ENCODE peak calls at places on chromosomes 11 and 22, in five cellular contexts. B is colonic mucosa, K is heart left ventricle, L is fibroblast of lung, C is cardiac fibroblast. P is an unnamed sample.

GRCh38 chr22:30347255-30347892 is 9.3 kb downstream of the SF3A1 start:
- DNase-seq in B (no peak), K (no peak), L (no peak), C (no peak), P (no peak)

GRCh38 chr11:114132427-114132826 is 72.9 kb downstream of the ZBTB16 start:
- DNase-seq in B (no peak), K (no peak), L (no peak), C (peak), P (peak)

GRCh38 chr11:75553889-75554257 is 8.2 kb upstream of the SERPINH1 start:
- DNase-seq in B (no peak), K (no peak), L (no peak), C (no peak), P (no peak)

GRCh38 chr11:1598816-1599215 is 722 bp upstream of the KRTAP5-2 start:
- DNase-seq in B (no peak), K (no peak), L (no peak), C (no peak), P (no peak)

GRCh38 chr11:70471254-70471653 is 72.9 kb downstream of the CTTN start:
- DNase-seq in B (no peak), K (no peak), L (no peak), C (peak), P (no peak)

GRCh38 chr11:59918494-59918893 is 19.7 kb upstream of the OOSP1 start:
- DNase-seq in B (no peak), K (no peak), L (peak), C (peak), P (no peak)

GRCh38 chr22:38543822-38544221 is 26.2 kb downstream of the DMC1 start:
- DNase-seq in B (no peak), K (no peak), L (no peak), C (no peak), P (no peak)

GRCh38 chr22:49112661-49113626 is 714.7 kb downstream of the BRD1 start:
- DNase-seq in B (no peak), K (no peak), L (no peak), C (no peak), P (no peak)

GRCh38 chr11:124737638-124738293 is 2.0 kb upstream of the NRGN start:
- DNase-seq in B (no peak), K (no peak), L (no peak), C (no peak), P (no peak)

GRCh38 chr11:61716478-61717285 is 35.8 kb upstream of the MYRF start:
- DNase-seq in B (no peak), K (no peak), L (no peak), C (no peak), P (no peak)

GRCh38 chr11:5204787-5205186 is 4.3 kb upstream of the OR51V1 start:
- DNase-seq in B (no peak), K (no peak), L (peak), C (peak), P (no peak)

GRCh38 chr11:118927554-118928107 is 1.9 kb upstream of the BCL9L start:
- DNase-seq in B (no peak), K (no peak), L (no peak), C (no peak), P (no peak)

GRCh38 chr22:36350751-36351594 is 36.8 kb downstream of the MYH9 start:
- DNase-seq in B (peak), K (no peak), L (peak), C (peak), P (no peak)

GRCh38 chr22:19844423-19845368 is 10.0 kb downstream of the GNB1L start:
- DNase-seq in B (peak), K (peak), L (peak), C (peak), P (peak)

GRCh38 chr11:14015711-14016110 is 53.2 kb downstream of the SPON1 start:
- DNase-seq in B (no peak), K (no peak), L (peak), C (peak), P (no peak)

GRCh38 chr11:73838443-73839122 is 38.1 kb downstream of the COA4 start:
- DNase-seq in B (no peak), K (no peak), L (peak), C (no peak), P (no peak)

GRCh38 chr11:18540207-18541009 is 13.7 kb upstream of the TSG101 start:
- DNase-seq in B (no peak), K (no peak), L (peak), C (peak), P (no peak)

GRCh38 chr11:18617688-18618340 is 16.3 kb downstream of the SPTY2D1 start:
- DNase-seq in B (no peak), K (no peak), L (peak), C (peak), P (no peak)

GRCh38 chr11:111762981-111763643 is 3.1 kb downstream of the PPP2R1B start:
- DNase-seq in B (no peak), K (no peak), L (peak), C (peak), P (no peak)

GRCh38 chr22:36331306-36331911 is 56.4 kb downstream of the MYH9 start:
- DNase-seq in B (peak), K (peak), L (peak), C (peak), P (peak)

GRCh38 chr11:1881442-1882264 is 10.0 kb downstream of the PRR33 start:
- DNase-seq in B (peak), K (peak), L (no peak), C (no peak), P (peak)

GRCh38 chr22:43750751-43751150 is 61.4 kb downstream of the EFCAB6 start:
- DNase-seq in B (no peak), K (no peak), L (no peak), C (no peak), P (no peak)

GRCh38 chr11:76234704-76235232 is 28.5 kb upstream of the WNT11 start:
- DNase-seq in B (peak), K (no peak), L (no peak), C (no peak), P (peak)

GRCh38 chr11:117019871-117020270 is 78.4 kb downstream of the SIK3 start:
- DNase-seq in B (peak), K (no peak), L (no peak), C (no peak), P (no peak)

GRCh38 chr11:73029408-73029807 is 112.7 kb downstream of the FCHSD2 start:
- DNase-seq in B (no peak), K (no peak), L (no peak), C (no peak), P (no peak)

GRCh38 chr11:82356316-82356715 is 377.3 kb downstream of the FAM181B start:
- DNase-seq in B (no peak), K (no peak), L (no peak), C (no peak), P (no peak)

GRCh38 chr22:44505796-44506354 is 7.8 kb upstream of the RTL6 start:
- DNase-seq in B (peak), K (no peak), L (no peak), C (peak), P (no peak)

GRCh38 chr22:29710922-29711593 is 8.7 kb upstream of the CABP7 start:
- DNase-seq in B (peak), K (peak), L (no peak), C (no peak), P (no peak)

GRCh38 chr11:73559758-73560157 is 38.2 kb downstream of the FAM168A start:
- DNase-seq in B (no peak), K (no peak), L (no peak), C (no peak), P (no peak)

GRCh38 chr11:27443746-27444465 is 28.7 kb downstream of the LGR4 start:
- DNase-seq in B (no peak), K (no peak), L (no peak), C (no peak), P (no peak)

GRCh38 chr11:77196961-77197360 is 68.9 kb downstream of the MYO7A start:
- DNase-seq in B (no peak), K (no peak), L (no peak), C (no peak), P (peak)

GRCh38 chr11:83192846-83193245 is 666 bp upstream of the ANKRD42 start:
- DNase-seq in B (no peak), K (no peak), L (no peak), C (peak), P (no peak)

GRCh38 chr11:59207988-59208432 is 4.7 kb downstream of the MPEG1 start:
- DNase-seq in B (no peak), K (peak), L (peak), C (peak), P (no peak)

GRCh38 chr11:102921587-102922220 is 33.8 kb downstream of the MMP13 start:
- DNase-seq in B (no peak), K (no peak), L (no peak), C (no peak), P (no peak)

DNA sequence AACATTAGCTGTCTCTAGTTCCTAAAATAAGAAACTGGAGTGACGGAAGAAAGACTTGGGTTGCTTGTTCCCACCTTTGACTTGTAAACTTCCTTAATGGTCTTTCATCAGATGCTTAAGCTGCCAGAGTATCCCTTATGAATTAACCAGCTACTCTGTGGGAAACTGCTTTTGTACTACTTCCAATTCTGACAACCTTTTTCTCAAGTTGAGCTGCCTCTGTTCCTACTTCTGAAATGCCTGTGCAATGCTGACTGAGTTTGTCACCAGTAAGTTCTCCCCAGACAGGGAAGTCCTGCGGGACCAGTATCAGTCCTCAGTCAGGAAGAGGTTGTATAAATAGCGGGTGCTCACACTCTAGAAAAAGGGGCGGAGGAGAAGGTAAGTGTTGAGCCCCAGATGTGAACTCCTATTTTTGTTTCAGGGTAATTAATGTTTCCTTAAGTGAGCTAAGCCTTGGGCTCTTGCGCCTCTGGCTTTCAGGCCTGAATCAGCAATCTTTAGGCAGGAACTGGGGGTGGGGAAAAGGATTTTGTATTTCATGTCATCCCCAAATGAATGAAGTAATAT is 67.2 kb downstream of the CECR2 start:
- DNase-seq in B (no peak), K (no peak), L (peak), C (peak), P (no peak)
- TF ChIP-seq CTCF in B (no peak), K (peak), L (no peak), C (no peak), P (no peak)

GRCh38 chr11:68870470-68870869 is 28.8 kb upstream of the CPT1A start:
- DNase-seq in B (no peak), K (no peak), L (no peak), C (peak), P (no peak)
- TF ChIP-seq CTCF in B (no peak), K (peak), L (no peak), C (peak), P (no peak)

GRCh38 chr22:23282516-23282915 is 102.2 kb downstream of the BCR start:
- DNase-seq in B (no peak), K (no peak), L (no peak), C (no peak), P (no peak)

GRCh38 chr22:23282986-23283385 is 102.7 kb downstream of the BCR start:
- DNase-seq in B (no peak), K (no peak), L (no peak), C (no peak), P (no peak)

GRCh38 chr22:23281406-23282088 is 101.2 kb downstream of the BCR start:
- DNase-seq in B (peak), K (peak), L (peak), C (peak), P (peak)

GRCh38 chr22:23281053-23281405 is 100.7 kb downstream of the BCR start:
- DNase-seq in B (no peak), K (no peak), L (no peak), C (no peak), P (no peak)

DNA sequence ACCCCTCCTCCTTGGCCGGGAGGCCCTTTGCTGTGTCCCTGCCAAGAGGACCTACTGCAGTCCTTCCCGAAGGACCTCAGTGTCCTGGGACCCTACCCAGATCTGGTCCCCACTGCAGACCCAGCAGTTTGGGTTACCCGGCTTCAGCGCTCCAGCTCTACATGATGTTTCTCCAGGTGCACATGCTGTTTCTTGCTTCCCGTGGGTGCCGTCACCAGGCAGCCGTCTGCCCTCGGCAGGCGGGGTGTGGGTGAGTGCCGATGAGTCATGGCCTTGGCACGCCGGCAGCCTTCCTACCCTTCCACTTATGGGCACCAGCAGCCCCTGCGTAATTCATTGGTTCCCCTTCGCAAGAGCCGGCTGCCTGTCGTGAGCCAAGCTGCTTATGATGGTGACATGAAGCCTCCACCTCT is 101.8 kb downstream of the BCR start:
- DNase-seq in B (peak), K (peak), L (peak), C (peak), P (no peak)
- TF ChIP-seq CTCF in B (no peak), K (no peak), L (peak), C (no peak), P (peak)

DNA sequence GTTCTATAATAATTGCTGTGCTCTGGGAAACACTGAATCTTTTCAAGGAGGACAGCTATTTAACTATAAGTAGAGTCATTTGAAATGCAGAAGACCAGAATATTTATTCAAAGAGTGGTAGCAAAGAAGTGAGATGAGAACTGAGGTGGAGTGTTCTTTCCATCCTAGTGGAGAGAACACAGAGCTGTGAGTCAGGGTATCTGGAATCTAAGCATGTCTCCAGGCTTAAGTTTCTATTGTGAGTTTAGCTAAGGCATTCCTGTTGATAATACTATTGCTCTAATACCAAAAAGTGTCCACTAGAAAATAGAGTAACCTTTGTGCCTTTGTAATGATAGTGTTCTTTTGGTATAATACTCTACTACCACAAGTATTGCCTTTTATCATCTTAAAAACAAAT is 32.4 kb downstream of the JAM3 start:
- DNase-seq in B (no peak), K (no peak), L (peak), C (peak), P (no peak)
- TF ChIP-seq CTCF in B (no peak), K (no peak), L (no peak), C (no peak), P (no peak)